ENCODE peak calls at places on chromosome 14, in four cellular contexts. E is CD8-positive, alpha-beta T cell; S is transverse colon; H is CD4-positive, CD25-positive, alpha-beta regulatory T cell. L is an unnamed sample.

GRCh38 chr14:64191756-64192155 is 102.4 kb downstream of the ESR2 start:
- DNase-seq in H (no peak), S (no peak), E (no peak), L (no peak)

GRCh38 chr14:64971890-64972785 is at the start of gene RAB15:
- DNase-seq in H (peak; percentile 23), S (peak; percentile 32), E (peak; percentile 27), L (peak; percentile 11)

GRCh38 chr14:52824479-52824878 is 33.1 kb upstream of the GNPNAT1 start:
- DNase-seq in S (no peak), E (no peak), H (no peak), L (no peak)

GRCh38 chr14:34029921-34030334 is 79.1 kb upstream of the EGLN3 start:
- DNase-seq in H (no peak), E (no peak), S (peak; percentile 21), L (peak; percentile 28)

GRCh38 chr14:51613436-51613835 is 38.3 kb upstream of the FRMD6 start:
- DNase-seq in E (no peak), S (no peak), H (no peak), L (no peak)

GRCh38 chr14:79967001-79967400 is 244.3 kb downstream of the DIO2 start:
- DNase-seq in E (no peak), S (no peak), H (no peak), L (no peak)

GRCh38 chr14:77791225-77791600 is 8.7 kb upstream of the ADCK1 start:
- DNase-seq in H (no peak), S (no peak), E (no peak), L (no peak)

GRCh38 chr14:69096766-69097475 is 56.0 kb downstream of the DCAF5 start:
- DNase-seq in H (no peak), S (no peak), E (no peak), L (no peak)

GRCh38 chr14:104681689-104682074 is 7.7 kb upstream of the INF2 start:
- DNase-seq in S (peak; percentile 92), H (no peak), E (no peak), L (peak; percentile 35)

GRCh38 chr14:96084796-96085195 is 45.6 kb downstream of the C14orf132 start:
- DNase-seq in S (no peak), E (no peak), H (no peak), L (no peak)

GRCh38 chr14:68894802-68895201 is 84.3 kb downstream of the ACTN1 start:
- DNase-seq in E (no peak), H (no peak), S (no peak), L (no peak)

GRCh38 chr14:64556526-64556925 is 6.8 kb downstream of the PPP1R36 start:
- DNase-seq in S (no peak), E (no peak), H (no peak), L (no peak)

GRCh38 chr14:81458352-81458751 is 58.2 kb upstream of the STON2 start:
- DNase-seq in H (no peak), E (no peak), S (no peak), L (no peak)

GRCh38 chr14:35883677-35884293 is 57.6 kb downstream of the BRMS1L start:
- DNase-seq in H (peak; percentile 8), S (peak; percentile 29), E (no peak), L (no peak)

GRCh38 chr14:51293149-51293925 is 53.3 kb downstream of the TMX1 start:
- DNase-seq in S (no peak), E (no peak), H (no peak), L (peak; percentile 15)

GRCh38 chr14:61188936-61189808 is 92.0 kb downstream of the TMEM30B start:
- DNase-seq in E (peak; percentile 1), H (no peak), S (peak; percentile 23), L (peak; percentile 78)
- H3K4me3 ChIP-seq in E (no peak overlapping the region), H (no peak overlapping the region), S (peak overlapping the region; percentile 10), L (peak overlapping the region; percentile 54)

GRCh38 chr14:99072433-99072832 is 199.6 kb downstream of the BCL11B start:
- DNase-seq in H (no peak), E (no peak), S (no peak), L (no peak)
- H3K27ac ChIP-seq in H (no peak overlapping the region), E (no peak overlapping the region), S (no peak overlapping the region), L (no peak overlapping the region)

GRCh38 chr14:61270714-61271113 is 10.4 kb downstream of the TMEM30B start:
- DNase-seq in H (no peak), E (no peak), S (no peak), L (no peak)
- H3K27me3 ChIP-seq in H (peaks cover 5% of the 10 kb centered on the region), E (no peaks in the 10 kb centered on the region), S (peaks cover 36% of the 10 kb centered on the region), L (no peaks in the 10 kb centered on the region)

GRCh38 chr14:100680439-100681051 is 46.1 kb upstream of the DLK1 start:
- DNase-seq in E (no peak), S (no peak), H (no peak), L (no peak)
- H3K4me3 ChIP-seq in E (no peak overlapping the region), S (no peak overlapping the region), H (no peak overlapping the region), L (no peak overlapping the region)

DNA sequence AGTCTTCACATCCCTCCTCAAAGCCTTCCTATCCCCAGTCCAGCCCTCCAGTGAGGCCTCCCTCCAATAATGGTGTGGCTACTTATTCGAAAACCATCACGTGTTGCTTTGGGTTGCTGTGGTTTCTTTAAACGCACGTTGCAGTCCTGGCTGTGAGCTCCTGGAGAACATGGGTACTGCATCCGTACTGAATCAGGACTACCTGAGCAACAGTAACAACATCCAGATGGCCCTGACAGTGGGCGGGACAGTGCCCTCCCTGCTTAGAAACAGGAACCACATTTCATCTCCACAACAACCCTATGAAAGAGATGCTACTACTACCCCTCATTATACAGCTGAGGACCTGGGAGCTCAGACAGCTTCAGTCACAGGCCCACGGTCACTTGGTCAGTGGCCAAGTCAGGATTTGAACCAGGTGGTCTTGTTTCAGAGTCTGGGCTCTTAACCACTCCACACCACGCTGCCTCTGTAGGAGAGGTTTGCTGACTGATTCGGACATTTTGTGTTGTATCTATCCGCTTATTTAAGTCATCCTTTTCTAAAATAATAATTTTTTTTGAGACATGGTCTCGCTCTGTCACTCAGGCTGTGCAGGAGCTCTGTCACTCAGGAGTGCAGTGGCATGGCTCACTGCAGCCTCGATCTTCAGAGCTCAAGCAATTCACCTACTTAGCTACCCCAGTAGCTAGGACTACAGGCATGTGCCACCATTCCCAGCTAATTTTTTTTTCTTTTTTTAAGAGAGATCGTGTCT is 104.8 kb downstream of the DPF3 start:
- DNase-seq in S (no peak), E (no peak), H (no peak), L (no peak)
- H3K27ac ChIP-seq in S (no peak overlapping the region), E (no peak overlapping the region), H (no peak overlapping the region), L (peak overlapping the region; percentile 92)

DNA sequence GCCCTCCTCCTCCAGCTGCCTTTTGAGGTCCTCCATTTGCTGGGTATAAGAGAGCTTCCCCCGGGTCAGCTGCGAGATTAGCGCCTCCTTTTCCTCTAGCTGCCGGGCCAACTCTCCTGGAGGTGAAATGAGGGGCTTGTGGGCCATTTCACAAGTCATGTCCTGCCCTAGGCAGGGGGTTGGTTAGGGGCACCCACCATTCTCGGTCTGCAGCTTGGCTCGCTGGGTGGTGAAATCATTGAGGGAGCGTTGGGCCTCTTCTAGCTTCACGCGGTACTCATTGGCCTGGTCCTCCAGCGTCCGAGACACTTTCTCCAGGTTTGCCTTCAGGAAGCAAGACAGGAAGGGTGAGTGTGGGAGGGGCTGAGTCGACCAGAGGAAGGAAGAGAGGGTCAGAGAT is 12.6 kb downstream of the CMTM5 start:
- DNase-seq in E (no peak), H (no peak), S (no peak), L (no peak)
- H3K27me3 ChIP-seq in E (no peaks in the 10 kb centered on the region), H (no peaks in the 10 kb centered on the region), S (no peaks in the 10 kb centered on the region), L (no peaks in the 10 kb centered on the region)

GRCh38 chr14:99603471-99603933 is 505 bp downstream of the CCDC85C start:
- DNase-seq in E (peak; percentile 29), H (peak; percentile 58), S (peak; percentile 33), L (no peak)
- H3K4me3 ChIP-seq in E (peak overlapping the region; percentile 28), H (no peak overlapping the region), S (peak overlapping the region; percentile 33), L (peak overlapping the region; percentile 66)

GRCh38 chr14:74586681-74587362 is 25.2 kb downstream of the LTBP2 start:
- DNase-seq in E (no peak), S (no peak), H (no peak), L (no peak)
- H3K27ac ChIP-seq in E (no peak overlapping the region), S (no peak overlapping the region), H (no peak overlapping the region), L (no peak overlapping the region)

L was measured in gastrocnemius medialis.